ENCODE peak calls at places on chromosomes 3 and 15, in five cellular contexts. N is tibial nerve; H is activated naive CD8-positive, alpha-beta T cell treated with anti-CD3 and anti-CD28 coated beads, Interleukin-2, amount 50 U/mL, for 24 hours; J is tibial artery; X is nephron progenitor cell. T is an unnamed sample.

GRCh38 chr3:123330441-123330991 is 118.4 kb downstream of the ADCY5 start:
- DNase-seq in N (no peak), H (no peak), J (peak), X (no peak), T (no peak)

GRCh38 chr3:186679151-186679550 is 13.3 kb downstream of the HRG start:
- DNase-seq in N (no peak), H (no peak), J (no peak), X (no peak), T (no peak)

GRCh38 chr15:94535298-94536048 is 304.1 kb downstream of the MCTP2 start:
- DNase-seq in N (no peak), H (no peak), J (no peak), X (no peak), T (no peak)

GRCh38 chr3:156728267-156728985 is 54.0 kb downstream of the TIPARP start:
- DNase-seq in N (no peak), H (no peak), J (no peak), X (no peak), T (no peak)

GRCh38 chr3:95154775-95155174 is 1091.9 kb downstream of the NSUN3 start:
- DNase-seq in N (no peak), H (no peak), J (no peak), X (no peak), T (no peak)

GRCh38 chr3:54557538-54558419 is 370.1 kb downstream of the LRTM1 start:
- DNase-seq in N (no peak), H (no peak), J (no peak), X (no peak), T (no peak)

GRCh38 chr3:85808750-85809149 is 850.0 kb downstream of the CADM2 start:
- DNase-seq in N (no peak), H (no peak), J (no peak), X (no peak), T (no peak)

GRCh38 chr15:90582553-90582952 is 52.8 kb downstream of the CRTC3 start:
- DNase-seq in N (no peak), H (no peak), J (no peak), X (no peak), T (no peak)

GRCh38 chr3:12959838-12960378 is 113.3 kb downstream of the IQSEC1 start:
- DNase-seq in N (no peak), H (no peak), J (no peak), X (no peak), T (no peak)

GRCh38 chr15:70593795-70594194 is 169.6 kb downstream of the UACA start:
- DNase-seq in N (no peak), H (no peak), J (no peak), X (no peak), T (no peak)

GRCh38 chr3:54122046-54122801 is at the start of gene CACNA2D3:
- DNase-seq in N (no peak), H (no peak), J (no peak), X (peak), T (peak)

GRCh38 chr3:16309558-16309957 is 44.5 kb downstream of the OXNAD1 start:
- DNase-seq in N (no peak), H (no peak), J (no peak), X (no peak), T (no peak)

GRCh38 chr15:60751985-60752952 is 273.3 kb upstream of the ICE2 start:
- DNase-seq in N (no peak), H (no peak), J (peak), X (no peak), T (peak)

GRCh38 chr3:136750209-136750921 is 1.8 kb downstream of the STAG1 start:
- DNase-seq in N (no peak), H (no peak), J (no peak), X (no peak), T (no peak)

GRCh38 chr3:190968616-190969015 is 106.1 kb upstream of the GMNC start:
- DNase-seq in N (no peak), H (no peak), J (no peak), X (no peak), T (no peak)

T was measured in BE2C.